ENCODE peak calls at places on chromosomes 11 and 22, in ten cellular contexts. L, Q, S, R, X, E, N, H, P and Y are unnamed samples.

GRCh38 chr22:32754413-32755041 is 47.0 kb upstream of the TIMP3 start:
- DNase-seq in P (no peak), Q (no peak), S (no peak), R (peak; percentile 65), N (peak; percentile 80), X (peak; percentile 65), H (no peak), E (peak; percentile 38), L (no peak), Y (no peak)

GRCh38 chr11:128181984-128182383 is 405.4 kb downstream of the ETS1 start:
- DNase-seq in S (no peak), N (no peak), E (no peak), H (no peak), L (no peak), Q (no peak), R (no peak), X (no peak), P (no peak), Y (no peak)

GRCh38 chr11:118572914-118573550 is 823 bp downstream of the ARCN1 start:
- DNase-seq in Q (peak; percentile 48), R (peak; percentile 75), L (peak; percentile 46), P (no peak), X (no peak), E (no peak), S (no peak), N (peak; percentile 46), H (no peak), Y (no peak)

GRCh38 chr22:18031670-18032454 is 7.5 kb upstream of the MICAL3 start:
- DNase-seq in P (peak; percentile 38), R (peak; percentile 97), H (no peak), L (no peak), X (peak; percentile 63), N (peak; percentile 84), S (no peak), Q (no peak), E (no peak), Y (peak; percentile 87)

GRCh38 chr11:67194096-67194495 is 72.2 kb upstream of the GRK2 start:
- DNase-seq in L (no peak), H (no peak), X (no peak), N (no peak), S (no peak), P (no peak), Q (no peak), R (no peak), E (no peak), Y (no peak)

GRCh38 chr11:110979696-110980095 is 265.8 kb upstream of the POU2AF2 start:
- DNase-seq in P (no peak), H (no peak), L (no peak), N (no peak), R (peak; percentile 45), S (no peak), X (no peak), E (no peak), Q (no peak), Y (no peak)

GRCh38 chr11:43243901-43244300 is 67.9 kb upstream of the API5 start:
- DNase-seq in S (no peak), Q (no peak), X (no peak), N (no peak), R (no peak), L (no peak), E (no peak), P (no peak), H (no peak), Y (no peak)

GRCh38 chr11:129881570-129882170 is 13.7 kb downstream of the NFRKB start:
- DNase-seq in R (peak; percentile 21), N (peak; percentile 40), S (peak; percentile 74), H (peak; percentile 53), Q (peak; percentile 59), P (no peak), L (peak; percentile 28), E (no peak), X (no peak), Y (no peak)

GRCh38 chr11:124988063-124988462 is 34.1 kb downstream of the CCDC15 start:
- DNase-seq in S (no peak), N (no peak), E (no peak), H (no peak), Q (no peak), L (no peak), X (no peak), R (no peak), P (no peak), Y (no peak)

GRCh38 chr11:71979582-71979981 is 19.1 kb upstream of the IL18BP start:
- DNase-seq in L (no peak), H (no peak), R (no peak), X (no peak), P (no peak), Q (no peak), S (no peak), N (no peak), E (no peak), Y (no peak)

GRCh38 chr22:26619510-26619909 is 1.7 kb upstream of the CRYBB1 start:
- DNase-seq in X (no peak), S (no peak), H (no peak), R (no peak), P (peak; percentile 51), Q (no peak), N (no peak), E (no peak), L (no peak), Y (no peak)

GRCh38 chr11:109956124-109956793 is 136.9 kb upstream of the ZC3H12C start:
- DNase-seq in X (no peak), E (no peak), H (no peak), P (no peak), S (no peak), N (no peak), R (no peak), L (peak; percentile 63), Q (no peak), Y (no peak)

DNA sequence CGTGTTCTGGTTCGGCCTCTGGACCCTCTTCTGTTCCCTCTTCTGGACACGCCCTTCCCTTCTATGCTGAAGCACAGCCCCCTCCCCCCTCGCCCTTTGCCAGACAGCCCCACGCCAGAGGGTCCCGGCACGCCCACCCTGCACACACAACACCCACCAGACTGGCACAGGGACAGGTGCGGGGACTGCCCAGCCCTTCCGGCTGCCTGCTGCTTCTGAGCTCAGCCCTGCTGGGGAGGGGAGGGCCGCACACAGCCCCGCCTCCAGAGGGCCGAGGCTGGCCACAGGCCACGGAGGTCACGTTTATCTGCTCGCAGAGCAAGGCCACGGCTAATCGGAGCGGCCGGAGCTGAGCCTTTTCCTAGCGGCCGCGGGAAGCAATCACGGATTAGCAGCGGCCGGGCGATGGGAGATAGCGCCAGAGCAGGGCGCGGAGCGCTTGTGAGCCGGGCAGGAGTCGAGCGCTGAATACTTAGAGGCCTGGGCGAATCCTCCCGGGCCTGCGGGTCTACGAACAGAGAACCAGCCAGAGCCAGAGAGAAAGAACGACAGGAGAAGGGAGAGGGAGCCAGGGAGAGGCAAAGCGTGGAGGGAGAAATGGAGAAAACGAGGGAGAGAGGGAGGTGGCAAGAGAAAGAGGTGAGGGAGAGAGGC is 21.5 kb downstream of the OTUB1 start:
- DNase-seq in P (peak; percentile 91), X (peak; percentile 86), R (no peak), S (peak; percentile 64), N (peak; percentile 63), H (peak; percentile 77), Q (peak; percentile 8), E (peak; percentile 56), L (no peak), Y (no peak)
- TF ChIP-seq CTCF in P (peak; percentile 36), X (peak; percentile 27), R (no peak), S (no peak), N (peak; percentile 34), H (peak; percentile 54), Q (no peak), E (no peak), L (no peak), Y (no peak)

GRCh38 chr22:37629928-37630327 is 9.5 kb upstream of the SH3BP1 start:
- DNase-seq in H (no peak), Q (no peak), L (no peak), R (no peak), E (no peak), N (no peak), S (no peak), P (peak; percentile 77), X (no peak), Y (no peak)

GRCh38 chr22:37628830-37629229 is 10.6 kb upstream of the SH3BP1 start:
- DNase-seq in S (no peak), L (no peak), E (no peak), Q (no peak), R (no peak), H (no peak), P (no peak), X (no peak), N (no peak), Y (no peak)

GRCh38 chr22:37632174-37633081 is 7.0 kb upstream of the SH3BP1 start:
- DNase-seq in E (no peak), L (no peak), S (no peak), X (no peak), Q (peak; percentile 73), R (no peak), N (no peak), H (no peak), P (peak; percentile 85), Y (no peak)

GRCh38 chr22:37631448-37632173 is 7.9 kb upstream of the SH3BP1 start:
- DNase-seq in L (no peak), R (no peak), P (peak; percentile 84), S (no peak), H (no peak), X (no peak), E (no peak), Q (peak; percentile 63), N (no peak), Y (no peak)

DNA sequence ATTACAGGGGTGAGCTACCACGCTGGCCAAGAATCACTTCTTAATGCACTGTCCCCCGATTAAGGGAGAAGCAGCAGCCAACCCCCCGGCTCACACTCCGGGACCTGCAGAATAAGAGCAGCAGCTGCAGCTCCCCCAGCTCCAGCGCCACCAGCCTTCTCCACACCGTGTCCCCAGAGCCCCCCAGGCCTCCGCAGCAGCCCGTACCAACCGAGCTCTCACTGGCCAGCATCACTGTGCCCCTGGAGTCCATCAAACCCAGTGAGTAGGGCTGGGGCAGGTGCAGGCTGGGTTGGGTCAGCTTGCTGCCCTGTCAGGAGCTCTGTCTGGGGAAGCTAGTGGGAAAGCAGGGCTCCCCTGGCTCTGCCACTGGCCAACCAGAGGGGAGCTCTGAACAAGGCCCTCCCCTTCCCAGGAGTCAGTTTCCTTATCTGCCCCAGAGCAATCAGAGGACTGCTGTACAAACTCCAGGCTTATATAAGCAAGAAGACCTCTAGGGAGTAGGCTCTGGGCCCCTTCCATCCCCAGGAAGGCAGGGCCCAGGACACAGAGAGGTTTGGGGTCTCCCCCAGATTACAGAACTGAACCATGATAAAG is 8.5 kb upstream of the SH3BP1 start:
- DNase-seq in H (no peak), N (peak; percentile 55), X (no peak), E (no peak), Q (no peak), L (no peak), R (no peak), P (peak; percentile 73), S (no peak), Y (no peak)
- TF ChIP-seq CTCF in H (no peak), N (no peak), X (no peak), E (no peak), Q (no peak), L (no peak), R (no peak), P (no peak), S (no peak), Y (no peak)

GRCh38 chr11:30605036-30605435 is 18.9 kb upstream of the MPPED2 start:
- DNase-seq in R (no peak), S (no peak), H (no peak), L (no peak), Q (no peak), P (no peak), X (no peak), E (no peak), N (no peak), Y (no peak)
- TF ChIP-seq CTCF in R (no peak), S (no peak), H (no peak), L (no peak), Q (no peak), P (no peak), X (no peak), E (no peak), N (no peak), Y (no peak)

GRCh38 chr11:64407221-64407620 is 48.3 kb downstream of the RPS6KA4 start:
- DNase-seq in E (no peak), R (no peak), S (no peak), L (no peak), X (no peak), Q (no peak), N (no peak), H (no peak), P (no peak), Y (no peak)
- TF ChIP-seq CTCF in E (no peak), R (no peak), S (no peak), L (no peak), X (no peak), Q (no peak), N (no peak), H (no peak), P (no peak), Y (no peak)